ENCODE peak calls at places on chromosomes 11 and 22, in seven cellular contexts. P, D, X, E, G, S and K are unnamed samples.

GRCh38 chr22:30763815-30764686 is 69.4 kb downstream of the OSBP2 start:
- DNase-seq in P (peak; percentile 84), D (no peak), X (peak; percentile 42), E (peak; percentile 79), G (peak; percentile 65), S (peak; percentile 52), K (peak; percentile 30)

GRCh38 chr11:110289472-110289871 is 6.9 kb downstream of the RDX start:
- DNase-seq in P (no peak), D (no peak), X (no peak), E (no peak), G (no peak), S (no peak), K (no peak)

GRCh38 chr11:11270236-11270775 is 82.7 kb downstream of the CSNK2A3 start:
- DNase-seq in P (no peak), D (no peak), X (no peak), E (no peak), G (no peak), S (no peak), K (no peak)

GRCh38 chr11:27173545-27173944 is 132.9 kb downstream of the BBOX1 start:
- DNase-seq in P (no peak), D (no peak), X (no peak), E (no peak), G (peak; percentile 1), S (no peak), K (no peak)

GRCh38 chr11:44998051-44998450 is 47.4 kb upstream of the TP53I11 start:
- DNase-seq in P (no peak), D (no peak), X (no peak), E (no peak), G (no peak), S (no peak), K (no peak)

GRCh38 chr22:25692965-25693565 is 48.9 kb upstream of the MYO18B start:
- DNase-seq in P (no peak), D (no peak), X (no peak), E (no peak), G (no peak), S (no peak), K (no peak)

GRCh38 chr11:24587655-24588054 is 90.8 kb downstream of the LUZP2 start:
- DNase-seq in P (no peak), D (no peak), X (no peak), E (peak; percentile 9), G (no peak), S (no peak), K (no peak)

GRCh38 chr11:111730871-111731591 is 35.2 kb downstream of the PPP2R1B start:
- DNase-seq in P (peak; percentile 63), D (peak; percentile 74), X (no peak), E (no peak), G (peak; percentile 67), S (peak; percentile 41), K (no peak)

GRCh38 chr11:8018742-8019631 is 31.9 kb downstream of the EIF3F start:
- DNase-seq in P (peak; percentile 88), D (peak; percentile 64), X (no peak), E (peak; percentile 16), G (peak; percentile 35), S (no peak), K (no peak)

GRCh38 chr11:85114786-85115185 is 512.4 kb downstream of the DLG2 start:
- DNase-seq in P (peak; percentile 15), D (no peak), X (no peak), E (peak; percentile 55), G (no peak), S (no peak), K (no peak)

GRCh38 chr22:23856721-23857605 is 712 bp upstream of the SLC2A11 start:
- DNase-seq in P (peak; percentile 70), D (peak; percentile 69), X (no peak), E (peak; percentile 23), G (peak; percentile 61), S (peak; percentile 32), K (no peak)

GRCh38 chr11:134466909-134467567 is 55.0 kb upstream of the B3GAT1 start:
- DNase-seq in P (no peak), D (peak; percentile 38), X (no peak), E (no peak), G (no peak), S (peak; percentile 67), K (no peak)

GRCh38 chr11:67486481-67487195 is 3.8 kb downstream of the AIP start:
- DNase-seq in P (no peak), D (no peak), X (no peak), E (no peak), G (no peak), S (no peak), K (no peak)

GRCh38 chr11:30825723-30826122 is 239.6 kb upstream of the MPPED2 start:
- DNase-seq in P (no peak), D (no peak), X (no peak), E (no peak), G (no peak), S (no peak), K (no peak)

GRCh38 chr11:94876645-94877445 is 96.5 kb downstream of the CWC15 start:
- DNase-seq in P (peak; percentile 98), D (no peak), X (peak; percentile 97), E (peak; percentile 63), G (no peak), S (peak; percentile 75), K (peak; percentile 86)

GRCh38 chr11:128506999-128507591 is 80.3 kb downstream of the ETS1 start:
- DNase-seq in P (peak; percentile 99), D (no peak), X (peak; percentile 89), E (peak; percentile 92), G (peak; percentile 43), S (peak; percentile 95), K (peak; percentile 62)